ENCODE peak calls at places on chromosome 7, in nine cellular contexts. A is Peyer's patch; P is OCI-LY7; S is CD8-positive, alpha-beta T cell; X is cardiac muscle cell; L is aorta; N is left ventricle myocardium inferior; D is HepG2; Q is pancreas. F is an unnamed sample.

GRCh38 chr7:53993205-53993604 is 549.0 kb upstream of the VSTM2A start:
- DNase-seq in A (no peak), Q (no peak), D (no peak), P (no peak), S (no peak), L (no peak), X (no peak), N (no peak), F (no peak)

GRCh38 chr7:113004726-113005454 is 81.7 kb downstream of the GPR85 start:
- DNase-seq in A (no peak), L (no peak), S (no peak), N (no peak), D (no peak), P (no peak), Q (no peak), X (no peak), F (no peak)

GRCh38 chr7:88500146-88500545 is 193.5 kb upstream of the STEAP4 start:
- DNase-seq in P (no peak), S (no peak), X (peak; percentile 72), A (no peak), D (no peak), Q (no peak), N (no peak), L (no peak), F (no peak)

GRCh38 chr7:128941946-128942526 is 4.3 kb downstream of the IRF5 start:
- DNase-seq in Q (no peak), N (no peak), X (no peak), P (no peak), D (no peak), S (no peak), A (peak; percentile 40), L (no peak), F (no peak)

GRCh38 chr7:116585392-116585791 is 60.6 kb downstream of the CAV1 start:
- DNase-seq in Q (no peak), P (no peak), L (no peak), N (no peak), D (no peak), S (no peak), X (no peak), A (no peak), F (no peak)

GRCh38 chr7:92135490-92135889 is 1.2 kb upstream of the CYP51A1 start:
- DNase-seq in L (no peak), X (no peak), P (peak; percentile 5), Q (no peak), N (no peak), A (no peak), D (peak; percentile 9), S (no peak), F (no peak)

GRCh38 chr7:134645935-134646334 is 718 bp upstream of the BPGM start:
- DNase-seq in N (no peak), L (no peak), A (no peak), Q (no peak), X (peak; percentile 5), P (peak; percentile 39), S (no peak), D (no peak), F (no peak)

GRCh38 chr7:43141091-43141490 is 28.6 kb downstream of the HECW1 start:
- DNase-seq in A (no peak), N (no peak), P (no peak), S (no peak), Q (no peak), X (no peak), D (no peak), L (no peak), F (no peak)

GRCh38 chr7:2819161-2819953 is 24.8 kb downstream of the GNA12 start:
- DNase-seq in D (no peak), P (no peak), L (no peak), N (no peak), Q (no peak), A (no peak), X (no peak), S (no peak), F (no peak)

GRCh38 chr7:121420976-121421375 is 24.9 kb upstream of the FAM3C start:
- DNase-seq in Q (no peak), A (peak; percentile 49), S (no peak), D (no peak), N (no peak), L (no peak), X (no peak), P (no peak), F (no peak)

GRCh38 chr7:146926833-146927232 is 810.2 kb downstream of the CNTNAP2 start:
- DNase-seq in D (no peak), X (no peak), P (no peak), A (no peak), L (no peak), Q (no peak), S (no peak), N (no peak), F (no peak)

GRCh38 chr7:41403291-41403690 is 299.6 kb downstream of the INHBA start:
- DNase-seq in A (no peak), L (no peak), X (no peak), S (no peak), P (no peak), N (no peak), Q (no peak), D (no peak), F (no peak)

GRCh38 chr7:128913856-128914565 is 3.5 kb upstream of the KCP start:
- DNase-seq in D (no peak), L (no peak), X (no peak), A (peak; percentile 34), N (no peak), S (no peak), Q (no peak), P (no peak), F (no peak)

GRCh38 chr7:116357776-116358670 is 141.5 kb upstream of the CAV2 start:
- DNase-seq in N (no peak), X (no peak), P (no peak), D (no peak), A (no peak), Q (no peak), L (no peak), S (no peak), F (no peak)

GRCh38 chr7:92766461-92767003 is 69.8 kb downstream of the CDK6 start:
- DNase-seq in S (no peak), Q (no peak), N (no peak), A (no peak), L (no peak), X (peak; percentile 36), D (peak; percentile 53), P (no peak), F (no peak)

GRCh38 chr7:69412331-69413146 is 185.7 kb upstream of the AUTS2 start:
- DNase-seq in P (peak; percentile 51), N (peak; percentile 20), A (peak; percentile 51), X (no peak), D (peak; percentile 18), L (no peak), S (no peak), Q (no peak), F (no peak)

GRCh38 chr7:94228223-94228622 is 166.5 kb upstream of the COL1A2 start:
- DNase-seq in Q (no peak), X (no peak), D (no peak), A (no peak), L (no peak), S (no peak), P (no peak), N (no peak), F (no peak)

GRCh38 chr7:157302314-157302711 is 34.5 kb upstream of the DNAJB6 start:
- DNase-seq in X (no peak), D (no peak), A (peak; percentile 88), S (peak; percentile 90), Q (no peak), L (peak; percentile 81), P (peak; percentile 63), N (peak; percentile 55), F (no peak)

GRCh38 chr7:81210092-81211064 is 291.5 kb upstream of the SEMA3C start:
- DNase-seq in D (no peak), N (no peak), S (no peak), A (no peak), L (no peak), Q (no peak), X (no peak), P (no peak), F (no peak)

DNA sequence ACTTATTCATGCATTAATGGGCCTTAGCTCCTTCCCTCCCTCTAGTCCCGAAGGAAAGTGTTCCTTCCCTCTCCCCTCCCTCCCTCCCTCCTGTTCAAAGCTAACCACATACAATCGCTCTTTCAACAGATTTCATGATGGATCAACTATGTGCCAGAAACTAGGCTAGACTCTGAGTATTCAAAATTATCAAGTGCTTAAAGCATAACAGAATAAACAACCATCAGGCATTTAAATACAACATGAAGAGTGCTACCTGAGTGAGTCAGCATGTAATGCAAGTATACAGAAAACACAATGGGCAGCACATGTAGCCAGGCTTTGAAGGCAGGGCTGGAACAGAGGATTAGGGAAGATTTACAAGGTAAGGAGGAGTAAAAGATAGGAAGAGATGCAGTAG is 11.3 kb downstream of the CHCHD3 start:
- DNase-seq in P (no peak), X (no peak), D (no peak), S (no peak), N (no peak), L (no peak), A (no peak), Q (no peak), F (no peak)
- H3K9me3 ChIP-seq in P (no peaks in the 10 kb centered on the region), X (no peaks in the 10 kb centered on the region), D (no peaks in the 10 kb centered on the region), S (no peaks in the 10 kb centered on the region), N (no peaks in the 10 kb centered on the region), L (no peaks in the 10 kb centered on the region), A (no peaks in the 10 kb centered on the region), Q (no peaks in the 10 kb centered on the region), F (no peaks in the 10 kb centered on the region)

DNA sequence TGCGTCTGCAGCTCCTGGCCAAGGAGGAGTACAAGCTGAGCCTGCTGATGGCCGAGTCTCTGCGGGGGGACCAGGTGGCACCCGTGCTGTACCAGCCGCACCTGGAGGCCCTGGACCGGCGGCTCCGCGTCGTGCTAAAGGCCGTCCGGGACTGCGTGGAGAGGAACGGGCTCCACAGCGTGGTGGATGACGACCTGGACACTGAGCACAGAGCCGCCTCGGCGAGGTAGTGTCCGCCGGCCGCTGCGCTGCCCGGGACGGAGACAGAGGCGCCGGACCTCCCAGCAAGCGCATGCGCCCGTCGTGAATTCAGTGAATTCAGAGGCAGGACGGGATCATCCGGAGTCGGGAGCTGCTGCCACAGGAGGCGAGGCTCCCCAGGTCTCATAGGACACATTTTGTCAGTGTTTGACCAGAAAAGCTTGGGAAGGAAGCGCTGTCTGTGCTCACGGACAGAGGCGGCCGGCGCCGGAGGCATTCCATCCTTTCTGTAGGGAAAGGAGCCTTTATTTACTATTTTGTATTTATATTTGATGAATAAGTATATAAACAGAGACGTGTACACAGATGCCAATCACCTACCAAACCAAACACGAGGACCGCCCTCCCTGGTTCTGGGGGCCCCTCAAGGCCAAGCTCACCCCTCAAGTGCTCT is 30.1 kb upstream of the FOXL3 start:
- DNase-seq in L (peak; percentile 64), D (no peak), S (no peak), Q (peak; percentile 68), X (no peak), P (no peak), N (peak; percentile 14), A (no peak), F (peak; percentile 56)
- H3K9me3 ChIP-seq in L (no peaks in the 10 kb centered on the region), D (peaks cover 28% of the 10 kb centered on the region), S (no peaks in the 10 kb centered on the region), Q (no peaks in the 10 kb centered on the region), X (no peaks in the 10 kb centered on the region), P (peaks cover 25% of the 10 kb centered on the region), N (peaks cover 7% of the 10 kb centered on the region), A (no peaks in the 10 kb centered on the region), F (no peaks in the 10 kb centered on the region)

GRCh38 chr7:142807855-142808460 is 37.2 kb downstream of the PRSS2 start:
- DNase-seq in A (no peak), L (no peak), S (peak; percentile 65), X (no peak), N (no peak), D (no peak), P (peak; percentile 60), Q (no peak), F (no peak)
- H3K9me3 ChIP-seq in A (no peaks in the 10 kb centered on the region), L (no peaks in the 10 kb centered on the region), S (no peaks in the 10 kb centered on the region), X (no peaks in the 10 kb centered on the region), N (no peaks in the 10 kb centered on the region), D (no peaks in the 10 kb centered on the region), P (no peaks in the 10 kb centered on the region), Q (no peaks in the 10 kb centered on the region), F (no peaks in the 10 kb centered on the region)

GRCh38 chr7:106016331-106016730 is 53.3 kb downstream of the CDHR3 start:
- DNase-seq in P (no peak), N (no peak), L (no peak), S (no peak), A (no peak), Q (no peak), X (no peak), D (no peak), F (no peak)
- H3K9me3 ChIP-seq in P (no peaks in the 10 kb centered on the region), N (no peaks in the 10 kb centered on the region), L (no peaks in the 10 kb centered on the region), S (no peaks in the 10 kb centered on the region), A (no peaks in the 10 kb centered on the region), Q (no peaks in the 10 kb centered on the region), X (no peaks in the 10 kb centered on the region), D (no peaks in the 10 kb centered on the region), F (no peaks in the 10 kb centered on the region)

F was measured in right lobe of liver.